ENCODE peak calls at places on chromosome X, in seven cellular contexts. Q is IMR-90; I is activated CD8-positive, alpha-beta T cell treated with anti-CD3 and anti-CD28 coated beads for 36 hours; K is mucosa of descending colon; F is astrocyte of the spinal cord; M is sigmoid colon; Y is GM20000. P is an unnamed sample.

GRCh38 chrX:13090261-13091110 is 46.1 kb upstream of the FAM9C start:
- DNase-seq in F (no peak), K (no peak), Q (peak; percentile 51), I (peak; percentile 46), Y (no peak), M (no peak), P (no peak)

GRCh38 chrX:26586570-26586969 is 370.6 kb downstream of the MAGEB5 start:
- DNase-seq in Q (no peak), K (no peak), F (no peak), Y (no peak), M (no peak), I (no peak), P (peak; percentile 2)

GRCh38 chrX:17669891-17670290 is 67.4 kb upstream of the SCML1 start:
- DNase-seq in M (no peak), F (no peak), I (no peak), K (no peak), Q (no peak), Y (no peak), P (no peak)

GRCh38 chrX:2829469-2830246 is 928 bp downstream of the GYG2 start:
- DNase-seq in I (no peak), F (no peak), Y (no peak), M (no peak), K (no peak), Q (no peak), P (no peak)

GRCh38 chrX:45264865-45265264 is 64.2 kb upstream of the DIPK2B start:
- DNase-seq in M (no peak), K (no peak), F (no peak), I (no peak), Q (no peak), Y (no peak), P (no peak)

GRCh38 chrX:67104982-67105757 is 438.7 kb upstream of the AR start:
- DNase-seq in F (no peak), K (no peak), Y (no peak), Q (no peak), M (no peak), I (no peak), P (no peak)

GRCh38 chrX:121579016-121579760 is 531.8 kb downstream of the GLUD2 start:
- DNase-seq in I (peak; percentile 7), F (peak; percentile 2), Q (no peak), Y (peak; percentile 0), M (no peak), K (peak; percentile 28), P (peak; percentile 46)

GRCh38 chrX:30751497-30751896 is 98.3 kb downstream of the GK start:
- DNase-seq in K (no peak), I (no peak), Q (no peak), M (no peak), F (no peak), Y (no peak), P (peak; percentile 7)

GRCh38 chrX:155148724-155149537 is 67.3 kb upstream of the VBP1 start:
- DNase-seq in I (peak; percentile 50), Q (peak; percentile 11), Y (peak; percentile 7), M (no peak), K (peak; percentile 65), F (peak; percentile 8), P (peak; percentile 54)

GRCh38 chrX:10109695-10110094 is 47.1 kb upstream of the CLCN4 start:
- DNase-seq in M (peak; percentile 90), F (no peak), Q (no peak), Y (no peak), I (no peak), K (peak; percentile 35), P (no peak)

GRCh38 chrX:9465380-9466114 is 689 bp downstream of the TBL1X start:
- DNase-seq in Q (no peak), F (no peak), I (peak; percentile 27), M (no peak), K (peak; percentile 26), Y (peak; percentile 36), P (no peak)

GRCh38 chrX:96752776-96753175 is 68.1 kb downstream of the DIAPH2 start:
- DNase-seq in I (no peak), Y (no peak), K (no peak), Q (no peak), F (no peak), M (no peak), P (no peak)

GRCh38 chrX:40550069-40550468 is 30.7 kb upstream of the ATP6AP2 start:
- DNase-seq in Y (no peak), M (no peak), I (no peak), K (no peak), F (no peak), Q (no peak), P (no peak)

GRCh38 chrX:13649823-13650222 is 3.1 kb upstream of the TCEANC start:
- DNase-seq in Q (peak; percentile 73), F (peak; percentile 17), M (no peak), I (no peak), K (no peak), Y (no peak), P (no peak)

GRCh38 chrX:103722505-103722904 is 11.8 kb downstream of the TMEM31 start:
- DNase-seq in Q (peak; percentile 46), I (no peak), Y (no peak), F (no peak), K (no peak), M (no peak), P (peak; percentile 26)

GRCh38 chrX:32852203-32852602 is 359.1 kb downstream of the DMD start:
- DNase-seq in K (no peak), Q (no peak), F (no peak), Y (no peak), M (no peak), I (no peak), P (no peak)

GRCh38 chrX:100928660-100929613 is at the start of gene XKRX:
- DNase-seq in Q (no peak), K (peak; percentile 65), M (no peak), I (peak; percentile 73), F (peak; percentile 10), Y (peak; percentile 25), P (peak; percentile 47)

GRCh38 chrX:97685753-97686152 is 802.0 kb downstream of the RPA4 start:
- DNase-seq in I (peak; percentile 25), K (peak; percentile 47), Y (peak; percentile 8), M (no peak), Q (peak; percentile 40), F (peak; percentile 31), P (peak; percentile 55)

DNA sequence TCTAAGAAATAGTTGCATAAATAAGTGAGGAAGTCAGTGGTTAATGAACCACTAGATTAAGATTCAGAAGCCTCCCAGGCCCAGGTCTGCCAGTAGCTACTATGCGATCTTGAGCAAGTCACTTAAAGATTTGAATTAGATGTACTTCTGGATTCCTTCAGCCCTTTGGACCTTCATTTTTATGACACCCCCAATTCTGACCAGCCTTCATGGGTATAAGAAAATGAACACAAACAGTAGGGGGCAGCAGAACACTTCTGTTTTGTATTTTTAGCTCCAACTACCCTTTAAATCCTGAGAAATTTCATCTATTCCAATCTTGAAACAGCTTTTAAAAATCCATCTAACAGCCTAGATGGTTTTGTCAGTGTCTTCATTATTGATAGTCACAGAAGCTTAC is 19.0 kb downstream of the TMEM47 start:
- DNase-seq in F (peak; percentile 52), Q (peak; percentile 54), M (no peak), K (peak; percentile 53), I (no peak), Y (no peak), P (peak; percentile 57)
- TF ChIP-seq CTCF in F (peak; percentile 32), Q (peak; percentile 53), M (peak; percentile 45), K (no peak), I (no peak), Y (peak; percentile 17), P (peak; percentile 66)

DNA sequence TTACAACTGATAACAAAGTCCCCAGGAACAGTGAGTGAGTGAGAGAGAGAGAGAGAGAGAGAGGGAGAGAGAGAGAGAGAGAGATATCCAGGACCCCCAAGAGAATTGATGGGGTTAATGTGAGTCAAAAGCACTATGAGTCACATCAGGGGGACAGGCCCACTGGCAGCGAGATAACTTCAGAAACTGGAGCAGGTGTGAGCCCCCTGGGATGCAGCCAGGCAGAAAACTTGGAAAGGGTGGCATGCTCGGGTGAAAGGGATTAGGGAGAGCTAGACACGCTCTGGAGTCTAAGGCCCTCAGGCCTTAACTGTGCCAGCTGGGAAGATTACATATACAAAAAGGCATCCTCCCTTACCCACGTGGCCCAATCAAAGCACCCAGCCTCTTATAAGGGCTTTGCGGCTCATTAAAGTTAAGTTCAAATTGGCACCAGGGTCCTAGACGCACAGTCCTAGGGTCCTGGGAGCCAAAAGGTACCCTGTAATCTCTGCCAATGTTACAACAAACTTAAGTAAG is 843 bp downstream of the ACOT9 start:
- DNase-seq in K (peak; percentile 27), F (peak; percentile 76), Y (peak; percentile 7), M (peak; percentile 80), I (peak; percentile 34), Q (peak; percentile 74), P (peak; percentile 78)
- TF ChIP-seq CTCF in K (no peak), F (no peak), Y (no peak), M (no peak), I (no peak), Q (no peak), P (no peak)

DNA sequence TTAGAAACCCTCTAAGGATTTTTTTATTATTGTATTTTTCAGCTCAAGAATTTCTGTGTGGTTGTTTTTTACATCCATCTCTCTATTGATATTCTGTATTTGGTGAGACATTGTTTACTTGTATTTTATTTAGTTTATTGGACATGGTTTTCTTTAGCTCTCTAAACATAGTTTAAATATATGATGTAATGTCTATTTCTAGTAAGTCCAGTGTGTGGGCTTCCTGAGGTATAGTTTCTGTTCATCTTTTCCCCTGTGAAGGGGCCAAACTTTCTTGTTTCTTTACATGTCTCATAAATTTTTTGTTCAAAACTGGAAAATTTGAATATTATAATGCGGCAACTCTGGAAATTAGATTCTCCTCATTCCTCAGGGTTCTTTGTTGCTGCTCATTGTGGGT is 28.2 kb upstream of the ATRX start:
- DNase-seq in I (no peak), K (no peak), Q (no peak), M (no peak), F (no peak), Y (peak; percentile 11), P (no peak)
- TF ChIP-seq CTCF in I (no peak), K (no peak), Q (no peak), M (no peak), F (no peak), Y (no peak), P (no peak)

GRCh38 chrX:70552174-70552704 is 107.6 kb downstream of the DLG3 start:
- DNase-seq in F (no peak), K (no peak), I (no peak), Y (no peak), Q (no peak), M (no peak), P (no peak)

GRCh38 chrX:70553516-70553915 is 108.9 kb downstream of the DLG3 start:
- DNase-seq in Q (no peak), Y (no peak), F (no peak), I (no peak), M (no peak), K (no peak), P (no peak)

GRCh38 chrX:70554523-70554922 is 109.9 kb downstream of the DLG3 start:
- DNase-seq in Y (no peak), K (no peak), M (no peak), F (no peak), I (no peak), Q (peak; percentile 1), P (no peak)

GRCh38 chrX:70554948-70555347 is 110.3 kb downstream of the DLG3 start:
- DNase-seq in F (no peak), Y (no peak), I (no peak), M (no peak), Q (no peak), K (no peak), P (no peak)

DNA sequence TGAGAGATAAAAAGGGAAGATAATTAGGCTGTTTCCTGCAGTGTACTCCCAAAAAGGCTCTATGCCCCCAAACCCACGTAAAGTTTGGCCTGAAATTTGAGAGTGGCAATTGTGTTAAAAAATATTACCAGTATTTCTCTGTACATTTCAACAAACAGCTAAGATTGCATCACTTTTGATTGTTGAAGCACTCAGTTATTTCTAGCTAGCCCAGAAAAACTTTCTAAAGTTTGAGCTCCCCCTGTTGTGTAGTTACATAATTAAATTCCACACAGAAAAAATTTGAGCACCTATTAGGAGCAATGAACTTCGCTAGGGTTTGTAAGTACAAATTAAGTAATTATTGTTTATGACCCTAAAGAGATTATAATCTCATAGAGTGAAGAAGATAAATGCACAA is 109.4 kb downstream of the DLG3 start:
- DNase-seq in K (no peak), Y (no peak), I (no peak), M (no peak), F (peak; percentile 41), Q (peak; percentile 28), P (peak; percentile 42)
- TF ChIP-seq CTCF in K (no peak), Y (no peak), I (peak; percentile 21), M (peak; percentile 16), F (no peak), Q (peak; percentile 34), P (no peak)

P was measured in MCF 10A.